ENCODE peak calls at places on chromosomes 6 and 20, in eight cellular contexts. One of them, this sample, is unnamed.

GRCh38 chr6:45832063-45832462 is 183.6 kb downstream of the CLIC5 start:
- DNase-seq in AG09319: no peak
- DNase-seq in astrocyte of the cerebellum: no peak
- DNase-seq in foreskin melanocyte: no peak
- DNase-seq in GM13976: no peak
- DNase-seq in heart left ventricle: no peak
- DNase-seq in anterior cingulate cortex: no peak
- DNase-seq in HAP-1: no peak
- DNase-seq in this sample: no peak

GRCh38 chr6:115770851-115771250 is 289.8 kb downstream of the FRK start:
- DNase-seq in AG09319: no peak
- DNase-seq in astrocyte of the cerebellum: no peak
- DNase-seq in foreskin melanocyte: no peak
- DNase-seq in GM13976: no peak
- DNase-seq in heart left ventricle: no peak
- DNase-seq in anterior cingulate cortex: no peak
- DNase-seq in HAP-1: no peak
- DNase-seq in this sample: no peak

GRCh38 chr6:167141667-167142432 is 15.9 kb downstream of the GPR31 start:
- DNase-seq in AG09319: no peak
- DNase-seq in astrocyte of the cerebellum: no peak
- DNase-seq in foreskin melanocyte: no peak
- DNase-seq in GM13976: peak; percentile 83
- DNase-seq in heart left ventricle: peak; percentile 59
- DNase-seq in anterior cingulate cortex: no peak
- DNase-seq in HAP-1: peak; percentile 67
- DNase-seq in this sample: no peak

GRCh38 chr6:39091163-39091562 is 23.8 kb downstream of the SAYSD1 start:
- DNase-seq in AG09319: no peak
- DNase-seq in astrocyte of the cerebellum: no peak
- DNase-seq in foreskin melanocyte: no peak
- DNase-seq in GM13976: no peak
- DNase-seq in heart left ventricle: no peak
- DNase-seq in anterior cingulate cortex: no peak
- DNase-seq in HAP-1: no peak
- DNase-seq in this sample: no peak

GRCh38 chr6:148616811-148617210 is 130.0 kb upstream of the UST start:
- DNase-seq in AG09319: no peak
- DNase-seq in astrocyte of the cerebellum: no peak
- DNase-seq in foreskin melanocyte: no peak
- DNase-seq in GM13976: no peak
- DNase-seq in heart left ventricle: no peak
- DNase-seq in anterior cingulate cortex: no peak
- DNase-seq in HAP-1: no peak
- DNase-seq in this sample: no peak

GRCh38 chr20:19838495-19838894 is 80.4 kb downstream of the RIN2 start:
- DNase-seq in AG09319: no peak
- DNase-seq in astrocyte of the cerebellum: no peak
- DNase-seq in foreskin melanocyte: no peak
- DNase-seq in GM13976: no peak
- DNase-seq in heart left ventricle: no peak
- DNase-seq in anterior cingulate cortex: no peak
- DNase-seq in HAP-1: no peak
- DNase-seq in this sample: no peak

GRCh38 chr20:56715902-56716519 is 86.9 kb downstream of the TFAP2C start:
- DNase-seq in AG09319: no peak
- DNase-seq in astrocyte of the cerebellum: no peak
- DNase-seq in foreskin melanocyte: no peak
- DNase-seq in GM13976: no peak
- DNase-seq in heart left ventricle: no peak
- DNase-seq in anterior cingulate cortex: no peak
- DNase-seq in HAP-1: no peak
- DNase-seq in this sample: no peak

GRCh38 chr20:20487811-20488210 is 119.9 kb downstream of the INSM1 start:
- DNase-seq in AG09319: no peak
- DNase-seq in astrocyte of the cerebellum: peak; percentile 47
- DNase-seq in foreskin melanocyte: no peak
- DNase-seq in GM13976: no peak
- DNase-seq in heart left ventricle: no peak
- DNase-seq in anterior cingulate cortex: no peak
- DNase-seq in HAP-1: no peak
- DNase-seq in this sample: no peak

GRCh38 chr6:85669735-85670194 is 27.1 kb upstream of the SYNCRIP start:
- DNase-seq in AG09319: peak; percentile 42
- DNase-seq in astrocyte of the cerebellum: no peak
- DNase-seq in foreskin melanocyte: peak; percentile 92
- DNase-seq in GM13976: peak; percentile 65
- DNase-seq in heart left ventricle: no peak
- DNase-seq in anterior cingulate cortex: no peak
- DNase-seq in HAP-1: peak; percentile 48
- DNase-seq in this sample: no peak

GRCh38 chr6:106275692-106276091 is 49.9 kb downstream of the ATG5 start:
- DNase-seq in AG09319: no peak
- DNase-seq in astrocyte of the cerebellum: peak; percentile 57
- DNase-seq in foreskin melanocyte: no peak
- DNase-seq in GM13976: no peak
- DNase-seq in heart left ventricle: no peak
- DNase-seq in anterior cingulate cortex: no peak
- DNase-seq in HAP-1: no peak
- DNase-seq in this sample: no peak

GRCh38 chr6:27280064-27280539 is 32.0 kb downstream of the POM121L2 start:
- DNase-seq in AG09319: no peak
- DNase-seq in astrocyte of the cerebellum: no peak
- DNase-seq in foreskin melanocyte: no peak
- DNase-seq in GM13976: peak; percentile 55
- DNase-seq in heart left ventricle: no peak
- DNase-seq in anterior cingulate cortex: no peak
- DNase-seq in HAP-1: peak; percentile 76
- DNase-seq in this sample: no peak

GRCh38 chr6:6414946-6415345 is 94.5 kb upstream of the F13A1 start:
- DNase-seq in AG09319: no peak
- DNase-seq in astrocyte of the cerebellum: no peak
- DNase-seq in foreskin melanocyte: no peak
- DNase-seq in GM13976: no peak
- DNase-seq in heart left ventricle: no peak
- DNase-seq in anterior cingulate cortex: no peak
- DNase-seq in HAP-1: no peak
- DNase-seq in this sample: no peak

GRCh38 chr20:41046716-41047115 is 18.1 kb downstream of the TOP1 start:
- DNase-seq in AG09319: no peak
- DNase-seq in astrocyte of the cerebellum: no peak
- DNase-seq in foreskin melanocyte: no peak
- DNase-seq in GM13976: no peak
- DNase-seq in heart left ventricle: no peak
- DNase-seq in anterior cingulate cortex: no peak
- DNase-seq in HAP-1: no peak
- DNase-seq in this sample: no peak

This sample was measured in smooth muscle cell of the brain vasculature.